ENCODE peak calls at places on chromosome 19, in four cellular contexts. One of them, this sample, is unnamed.

GRCh38 chr19:5492281-5492812 is 37.1 kb downstream of the ZNRF4 start:
- DNase-seq in endothelial cell: no peak
- DNase-seq in NCI-H460: no peak
- DNase-seq in NCI-H2029: no peak
- DNase-seq in this sample: no peak

GRCh38 chr19:29439021-29439420 is 86.8 kb upstream of the VSTM2B start:
- DNase-seq in NCI-H460: no peak
- DNase-seq in NCI-H2029: no peak
- DNase-seq in endothelial cell: no peak
- DNase-seq in this sample: no peak

GRCh38 chr19:4695224-4695731 is 25.1 kb upstream of the MYDGF start:
- DNase-seq in NCI-H460: no peak
- DNase-seq in NCI-H2029: peak; percentile 63
- DNase-seq in endothelial cell: no peak
- DNase-seq in this sample: no peak

GRCh38 chr19:6425732-6426686 is 1.4 kb upstream of the KHSRP start:
- DNase-seq in NCI-H2029: no peak
- DNase-seq in NCI-H460: no peak
- DNase-seq in endothelial cell: no peak
- DNase-seq in this sample: no peak

GRCh38 chr19:10701955-10702307 is 692 bp downstream of the QTRT1 start:
- DNase-seq in NCI-H460: no peak
- DNase-seq in NCI-H2029: no peak
- DNase-seq in endothelial cell: peak; percentile 25
- DNase-seq in this sample: peak; percentile 39

GRCh38 chr19:51689751-51690358 is 3.3 kb upstream of the SPACA6 start:
- DNase-seq in NCI-H460: no peak
- DNase-seq in endothelial cell: peak; percentile 68
- DNase-seq in NCI-H2029: no peak
- DNase-seq in this sample: peak; percentile 14

GRCh38 chr19:44745386-44745831 is 3.1 kb upstream of the BCL3 start:
- DNase-seq in endothelial cell: no peak
- DNase-seq in NCI-H460: no peak
- DNase-seq in NCI-H2029: no peak
- DNase-seq in this sample: peak; percentile 21

GRCh38 chr19:5873617-5874199 is 3.4 kb upstream of the FUT5 start:
- DNase-seq in NCI-H460: no peak
- DNase-seq in NCI-H2029: no peak
- DNase-seq in endothelial cell: no peak
- DNase-seq in this sample: no peak

GRCh38 chr19:56170261-56170660 is 5.5 kb upstream of the GALP start:
- DNase-seq in endothelial cell: no peak
- DNase-seq in NCI-H460: peak; percentile 82
- DNase-seq in NCI-H2029: peak; percentile 87
- DNase-seq in this sample: peak; percentile 79

GRCh38 chr19:18153555-18154134 is 682 bp downstream of the PIK3R2 start:
- DNase-seq in endothelial cell: no peak
- DNase-seq in NCI-H2029: peak; percentile 23
- DNase-seq in NCI-H460: no peak
- DNase-seq in this sample: no peak

GRCh38 chr19:21440321-21440720 is 43.4 kb downstream of the ZNF493 start:
- DNase-seq in endothelial cell: no peak
- DNase-seq in NCI-H460: no peak
- DNase-seq in NCI-H2029: no peak
- DNase-seq in this sample: no peak

GRCh38 chr19:8811315-8812172 is 20.6 kb downstream of the ZNF558 start:
- DNase-seq in NCI-H2029: no peak
- DNase-seq in NCI-H460: no peak
- DNase-seq in endothelial cell: no peak
- DNase-seq in this sample: no peak